ENCODE peak calls at places on chromosomes 3 and 15, in seven cellular contexts. One of them, this sample, is unnamed.

GRCh38 chr3:140013220-140013619 is 78.2 kb downstream of the CLSTN2 start:
- DNase-seq in HTR-8/SVneo: no peak
- DNase-seq in RKO: no peak
- DNase-seq in activated CD8-positive, alpha-beta memory T cell treated with anti-CD3 and anti-CD28 coated beads for 48 hours: no peak
- DNase-seq in brain pericyte: no peak
- DNase-seq in activated T-cell treated with anti-CD3 and anti-CD28 coated beads, Interleukin-2, amount 50 U/mL, for 4 hours: no peak
- DNase-seq in NCI-H2081: no peak
- DNase-seq in this sample: no peak

GRCh38 chr3:127691494-127691893 is 18.7 kb downstream of the ABTB1 start:
- DNase-seq in HTR-8/SVneo: no peak
- DNase-seq in RKO: no peak
- DNase-seq in activated CD8-positive, alpha-beta memory T cell treated with anti-CD3 and anti-CD28 coated beads for 48 hours: no peak
- DNase-seq in brain pericyte: no peak
- DNase-seq in activated T-cell treated with anti-CD3 and anti-CD28 coated beads, Interleukin-2, amount 50 U/mL, for 4 hours: no peak
- DNase-seq in NCI-H2081: no peak
- DNase-seq in this sample: no peak

GRCh38 chr3:60440869-60441268 is 810.4 kb downstream of the FHIT start:
- DNase-seq in HTR-8/SVneo: no peak
- DNase-seq in RKO: no peak
- DNase-seq in activated CD8-positive, alpha-beta memory T cell treated with anti-CD3 and anti-CD28 coated beads for 48 hours: no peak
- DNase-seq in brain pericyte: no peak
- DNase-seq in activated T-cell treated with anti-CD3 and anti-CD28 coated beads, Interleukin-2, amount 50 U/mL, for 4 hours: no peak
- DNase-seq in NCI-H2081: no peak
- DNase-seq in this sample: no peak

GRCh38 chr3:19226516-19226915 is 78.2 kb downstream of the KCNH8 start:
- DNase-seq in HTR-8/SVneo: no peak
- DNase-seq in RKO: no peak
- DNase-seq in activated CD8-positive, alpha-beta memory T cell treated with anti-CD3 and anti-CD28 coated beads for 48 hours: no peak
- DNase-seq in brain pericyte: no peak
- DNase-seq in activated T-cell treated with anti-CD3 and anti-CD28 coated beads, Interleukin-2, amount 50 U/mL, for 4 hours: no peak
- DNase-seq in NCI-H2081: no peak
- DNase-seq in this sample: no peak

GRCh38 chr3:24199775-24200247 is 254.7 kb downstream of the NR1D2 start:
- DNase-seq in HTR-8/SVneo: peak; percentile 26
- DNase-seq in RKO: no peak
- DNase-seq in activated CD8-positive, alpha-beta memory T cell treated with anti-CD3 and anti-CD28 coated beads for 48 hours: no peak
- DNase-seq in brain pericyte: no peak
- DNase-seq in activated T-cell treated with anti-CD3 and anti-CD28 coated beads, Interleukin-2, amount 50 U/mL, for 4 hours: no peak
- DNase-seq in NCI-H2081: no peak
- DNase-seq in this sample: no peak

GRCh38 chr3:83034806-83035703 is 1273.6 kb upstream of the GBE1 start:
- DNase-seq in HTR-8/SVneo: no peak
- DNase-seq in RKO: no peak
- DNase-seq in activated CD8-positive, alpha-beta memory T cell treated with anti-CD3 and anti-CD28 coated beads for 48 hours: no peak
- DNase-seq in brain pericyte: no peak
- DNase-seq in activated T-cell treated with anti-CD3 and anti-CD28 coated beads, Interleukin-2, amount 50 U/mL, for 4 hours: no peak
- DNase-seq in NCI-H2081: no peak
- DNase-seq in this sample: no peak

GRCh38 chr15:91243806-91244205 is 143.7 kb downstream of the SV2B start:
- DNase-seq in HTR-8/SVneo: no peak
- DNase-seq in RKO: no peak
- DNase-seq in activated CD8-positive, alpha-beta memory T cell treated with anti-CD3 and anti-CD28 coated beads for 48 hours: no peak
- DNase-seq in brain pericyte: no peak
- DNase-seq in activated T-cell treated with anti-CD3 and anti-CD28 coated beads, Interleukin-2, amount 50 U/mL, for 4 hours: no peak
- DNase-seq in NCI-H2081: no peak
- DNase-seq in this sample: no peak

GRCh38 chr15:90214553-90215205 is 13.5 kb downstream of the SEMA4B start:
- DNase-seq in HTR-8/SVneo: no peak
- DNase-seq in RKO: peak; percentile 48
- DNase-seq in activated CD8-positive, alpha-beta memory T cell treated with anti-CD3 and anti-CD28 coated beads for 48 hours: no peak
- DNase-seq in brain pericyte: no peak
- DNase-seq in activated T-cell treated with anti-CD3 and anti-CD28 coated beads, Interleukin-2, amount 50 U/mL, for 4 hours: no peak
- DNase-seq in NCI-H2081: no peak
- DNase-seq in this sample: no peak

GRCh38 chr15:101621961-101622360 is 30.2 kb downstream of the TM2D3 start:
- DNase-seq in HTR-8/SVneo: no peak
- DNase-seq in RKO: no peak
- DNase-seq in activated CD8-positive, alpha-beta memory T cell treated with anti-CD3 and anti-CD28 coated beads for 48 hours: no peak
- DNase-seq in brain pericyte: no peak
- DNase-seq in activated T-cell treated with anti-CD3 and anti-CD28 coated beads, Interleukin-2, amount 50 U/mL, for 4 hours: no peak
- DNase-seq in NCI-H2081: no peak
- DNase-seq in this sample: no peak

GRCh38 chr15:43958894-43959330 is 132.1 kb downstream of the WDR76 start:
- DNase-seq in HTR-8/SVneo: no peak
- DNase-seq in RKO: peak; percentile 52
- DNase-seq in activated CD8-positive, alpha-beta memory T cell treated with anti-CD3 and anti-CD28 coated beads for 48 hours: no peak
- DNase-seq in brain pericyte: no peak
- DNase-seq in activated T-cell treated with anti-CD3 and anti-CD28 coated beads, Interleukin-2, amount 50 U/mL, for 4 hours: no peak
- DNase-seq in NCI-H2081: no peak
- DNase-seq in this sample: no peak

GRCh38 chr3:158434412-158435038 is 136.5 kb upstream of the MLF1 start:
- DNase-seq in HTR-8/SVneo: peak; percentile 12
- DNase-seq in RKO: peak; percentile 80
- DNase-seq in activated CD8-positive, alpha-beta memory T cell treated with anti-CD3 and anti-CD28 coated beads for 48 hours: no peak
- DNase-seq in brain pericyte: peak; percentile 13
- DNase-seq in activated T-cell treated with anti-CD3 and anti-CD28 coated beads, Interleukin-2, amount 50 U/mL, for 4 hours: peak; percentile 4
- DNase-seq in NCI-H2081: peak; percentile 68
- DNase-seq in this sample: no peak

GRCh38 chr3:52509753-52510328 is 14.7 kb downstream of the STAB1 start:
- DNase-seq in HTR-8/SVneo: no peak
- DNase-seq in RKO: no peak
- DNase-seq in activated CD8-positive, alpha-beta memory T cell treated with anti-CD3 and anti-CD28 coated beads for 48 hours: no peak
- DNase-seq in brain pericyte: no peak
- DNase-seq in activated T-cell treated with anti-CD3 and anti-CD28 coated beads, Interleukin-2, amount 50 U/mL, for 4 hours: no peak
- DNase-seq in NCI-H2081: no peak
- DNase-seq in this sample: no peak

GRCh38 chr3:69747511-69748248 is 8.4 kb downstream of the MITF start:
- DNase-seq in HTR-8/SVneo: no peak
- DNase-seq in RKO: no peak
- DNase-seq in activated CD8-positive, alpha-beta memory T cell treated with anti-CD3 and anti-CD28 coated beads for 48 hours: no peak
- DNase-seq in brain pericyte: no peak
- DNase-seq in activated T-cell treated with anti-CD3 and anti-CD28 coated beads, Interleukin-2, amount 50 U/mL, for 4 hours: no peak
- DNase-seq in NCI-H2081: no peak
- DNase-seq in this sample: no peak

GRCh38 chr3:35857004-35857403 is 217.7 kb downstream of the ARPP21 start:
- DNase-seq in HTR-8/SVneo: no peak
- DNase-seq in RKO: no peak
- DNase-seq in activated CD8-positive, alpha-beta memory T cell treated with anti-CD3 and anti-CD28 coated beads for 48 hours: no peak
- DNase-seq in brain pericyte: no peak
- DNase-seq in activated T-cell treated with anti-CD3 and anti-CD28 coated beads, Interleukin-2, amount 50 U/mL, for 4 hours: no peak
- DNase-seq in NCI-H2081: no peak
- DNase-seq in this sample: no peak

GRCh38 chr15:28178290-28178689 is 79.2 kb upstream of the OCA2 start:
- DNase-seq in HTR-8/SVneo: no peak
- DNase-seq in RKO: no peak
- DNase-seq in activated CD8-positive, alpha-beta memory T cell treated with anti-CD3 and anti-CD28 coated beads for 48 hours: no peak
- DNase-seq in brain pericyte: no peak
- DNase-seq in activated T-cell treated with anti-CD3 and anti-CD28 coated beads, Interleukin-2, amount 50 U/mL, for 4 hours: no peak
- DNase-seq in NCI-H2081: no peak
- DNase-seq in this sample: no peak

This sample was measured in C1 segment of cervical spinal cord.